ENCODE peak calls at places on chromosomes 1 and 21, in six cellular contexts. One of them, this sample, is unnamed.

GRCh38 chr21:38669186-38669585 is 136.5 kb upstream of the ETS2 start:
- DNase-seq in posterior cingulate gyrus: no peak
- DNase-seq in astrocyte of the cerebellum: peak
- DNase-seq in T-cell: no peak
- DNase-seq in activated CD4-positive, alpha-beta T cell treated with anti-CD3 and anti-CD28 coated beads, Interleukin-2, amount 50 U/mL, for 1 hour: no peak
- DNase-seq in heart right ventricle: no peak
- DNase-seq in this sample: no peak

GRCh38 chr1:172135923-172136610 is 284.4 kb upstream of the C1orf105 start:
- DNase-seq in posterior cingulate gyrus: no peak
- DNase-seq in astrocyte of the cerebellum: peak
- DNase-seq in T-cell: no peak
- DNase-seq in activated CD4-positive, alpha-beta T cell treated with anti-CD3 and anti-CD28 coated beads, Interleukin-2, amount 50 U/mL, for 1 hour: no peak
- DNase-seq in heart right ventricle: no peak
- DNase-seq in this sample: no peak

GRCh38 chr1:107750364-107750959 is 214.5 kb downstream of the VAV3 start:
- DNase-seq in posterior cingulate gyrus: peak
- DNase-seq in astrocyte of the cerebellum: peak
- DNase-seq in T-cell: no peak
- DNase-seq in activated CD4-positive, alpha-beta T cell treated with anti-CD3 and anti-CD28 coated beads, Interleukin-2, amount 50 U/mL, for 1 hour: peak
- DNase-seq in heart right ventricle: no peak
- DNase-seq in this sample: peak

GRCh38 chr1:182309631-182310351 is 81.8 kb downstream of the GLUL start:
- DNase-seq in posterior cingulate gyrus: no peak
- DNase-seq in astrocyte of the cerebellum: no peak
- DNase-seq in T-cell: no peak
- DNase-seq in activated CD4-positive, alpha-beta T cell treated with anti-CD3 and anti-CD28 coated beads, Interleukin-2, amount 50 U/mL, for 1 hour: no peak
- DNase-seq in heart right ventricle: no peak
- DNase-seq in this sample: no peak

GRCh38 chr1:115198938-115199337 is 109.6 kb upstream of the TSPAN2 start:
- DNase-seq in posterior cingulate gyrus: no peak
- DNase-seq in astrocyte of the cerebellum: no peak
- DNase-seq in T-cell: no peak
- DNase-seq in activated CD4-positive, alpha-beta T cell treated with anti-CD3 and anti-CD28 coated beads, Interleukin-2, amount 50 U/mL, for 1 hour: no peak
- DNase-seq in heart right ventricle: no peak
- DNase-seq in this sample: no peak

GRCh38 chr1:20586939-20587638 is 1.8 kb upstream of the CDA start:
- DNase-seq in posterior cingulate gyrus: no peak
- DNase-seq in astrocyte of the cerebellum: no peak
- DNase-seq in T-cell: no peak
- DNase-seq in activated CD4-positive, alpha-beta T cell treated with anti-CD3 and anti-CD28 coated beads, Interleukin-2, amount 50 U/mL, for 1 hour: no peak
- DNase-seq in heart right ventricle: no peak
- DNase-seq in this sample: no peak

GRCh38 chr1:165397945-165398344 is 41.4 kb upstream of the LMX1A start:
- DNase-seq in posterior cingulate gyrus: no peak
- DNase-seq in astrocyte of the cerebellum: no peak
- DNase-seq in T-cell: no peak
- DNase-seq in activated CD4-positive, alpha-beta T cell treated with anti-CD3 and anti-CD28 coated beads, Interleukin-2, amount 50 U/mL, for 1 hour: no peak
- DNase-seq in heart right ventricle: peak
- DNase-seq in this sample: no peak

GRCh38 chr1:110136911-110137310 is 13.4 kb upstream of the SLC6A17 start:
- DNase-seq in posterior cingulate gyrus: peak
- DNase-seq in astrocyte of the cerebellum: no peak
- DNase-seq in T-cell: peak
- DNase-seq in activated CD4-positive, alpha-beta T cell treated with anti-CD3 and anti-CD28 coated beads, Interleukin-2, amount 50 U/mL, for 1 hour: peak
- DNase-seq in heart right ventricle: no peak
- DNase-seq in this sample: peak